ENCODE peak calls at places on chromosomes 1 and 21, in four cellular contexts. One of them, this sample, is unnamed.

GRCh38 chr1:1084028-1084371 is 9.9 kb upstream of the RNF223 start:
- DNase-seq in GM13977: no peak
- DNase-seq in lower lobe of right lung: no peak
- DNase-seq in MV-4-11: no peak
- DNase-seq in this sample: no peak

GRCh38 chr1:31371560-31371959 is 1.3 kb downstream of the FABP3 start:
- DNase-seq in MV-4-11: peak
- DNase-seq in GM13977: no peak
- DNase-seq in lower lobe of right lung: no peak
- DNase-seq in this sample: no peak

GRCh38 chr1:193308438-193308837 is 122.0 kb upstream of the B3GALT2 start:
- DNase-seq in GM13977: no peak
- DNase-seq in MV-4-11: no peak
- DNase-seq in lower lobe of right lung: no peak
- DNase-seq in this sample: no peak

GRCh38 chr21:28758883-28759242 is 233.8 kb downstream of the LTN1 start:
- DNase-seq in GM13977: no peak
- DNase-seq in MV-4-11: no peak
- DNase-seq in lower lobe of right lung: no peak
- DNase-seq in this sample: no peak

GRCh38 chr1:233268389-233269022 is 27.0 kb downstream of the PCNX2 start:
- DNase-seq in MV-4-11: no peak
- DNase-seq in lower lobe of right lung: no peak
- DNase-seq in GM13977: no peak
- DNase-seq in this sample: no peak

GRCh38 chr1:1092890-1093609 is 18.9 kb upstream of the RNF223 start:
- DNase-seq in MV-4-11: no peak
- DNase-seq in GM13977: no peak
- DNase-seq in lower lobe of right lung: peak
- DNase-seq in this sample: no peak

GRCh38 chr1:61491497-61491896 is 233.4 kb downstream of the TM2D1 start:
- DNase-seq in GM13977: no peak
- DNase-seq in lower lobe of right lung: no peak
- DNase-seq in MV-4-11: no peak
- DNase-seq in this sample: no peak

GRCh38 chr1:4976859-4977440 is 322.5 kb downstream of the AJAP1 start:
- DNase-seq in MV-4-11: no peak
- DNase-seq in lower lobe of right lung: no peak
- DNase-seq in GM13977: no peak
- DNase-seq in this sample: no peak

GRCh38 chr1:25562101-25562927 is 18.9 kb downstream of the LDLRAP1 start:
- DNase-seq in lower lobe of right lung: no peak
- DNase-seq in GM13977: peak
- DNase-seq in MV-4-11: peak
- DNase-seq in this sample: no peak

GRCh38 chr1:235675152-235675890 is 25.7 kb upstream of the GNG4 start:
- DNase-seq in MV-4-11: peak
- DNase-seq in GM13977: no peak
- DNase-seq in lower lobe of right lung: no peak
- DNase-seq in this sample: no peak

GRCh38 chr1:231724876-231725647 is 98.5 kb downstream of the DISC1 start:
- DNase-seq in MV-4-11: peak
- DNase-seq in lower lobe of right lung: peak
- DNase-seq in GM13977: peak
- DNase-seq in this sample: no peak

GRCh38 chr1:189775343-189775742 is 702.3 kb downstream of the BRINP3 start:
- DNase-seq in lower lobe of right lung: no peak
- DNase-seq in GM13977: no peak
- DNase-seq in MV-4-11: no peak
- DNase-seq in this sample: no peak

GRCh38 chr1:63693956-63694607 is 79.7 kb upstream of the ROR1 start:
- DNase-seq in lower lobe of right lung: no peak
- DNase-seq in MV-4-11: peak
- DNase-seq in GM13977: peak
- DNase-seq in this sample: no peak

GRCh38 chr1:1364266-1364665 is 5.9 kb upstream of the MXRA8 start:
- DNase-seq in GM13977: no peak
- DNase-seq in MV-4-11: no peak
- DNase-seq in lower lobe of right lung: no peak
- DNase-seq in this sample: no peak

GRCh38 chr1:72109916-72110315 is 172.4 kb downstream of the NEGR1 start:
- DNase-seq in lower lobe of right lung: no peak
- DNase-seq in MV-4-11: peak
- DNase-seq in GM13977: no peak
- DNase-seq in this sample: peak

GRCh38 chr1:109392037-109392787 is 5.5 kb downstream of the SORT1 start:
- DNase-seq in GM13977: no peak
- DNase-seq in MV-4-11: no peak
- DNase-seq in lower lobe of right lung: peak
- DNase-seq in this sample: no peak

GRCh38 chr1:226495716-226496115 is 52.8 kb upstream of the STUM start:
- DNase-seq in MV-4-11: no peak
- DNase-seq in lower lobe of right lung: no peak
- DNase-seq in GM13977: no peak
- DNase-seq in this sample: no peak

GRCh38 chr1:6464514-6464836 is 1.5 kb downstream of the TNFRSF25 start:
- DNase-seq in lower lobe of right lung: no peak
- DNase-seq in MV-4-11: no peak
- DNase-seq in GM13977: no peak
- DNase-seq in this sample: no peak

GRCh38 chr1:145782166-145783099 is 41.5 kb downstream of the RNF115 start:
- DNase-seq in MV-4-11: no peak
- DNase-seq in lower lobe of right lung: no peak
- DNase-seq in GM13977: no peak
- DNase-seq in this sample: no peak

GRCh38 chr1:219317762-219318353 is 144.2 kb downstream of the LYPLAL1 start:
- DNase-seq in lower lobe of right lung: no peak
- DNase-seq in MV-4-11: no peak
- DNase-seq in GM13977: peak
- DNase-seq in this sample: no peak

GRCh38 chr1:47592296-47592975 is 154.6 kb downstream of the FOXD2 start:
- DNase-seq in GM13977: no peak
- DNase-seq in MV-4-11: no peak
- DNase-seq in lower lobe of right lung: no peak
- DNase-seq in this sample: no peak

GRCh38 chr1:174364996-174365760 is 82.6 kb upstream of the GPR52 start:
- DNase-seq in GM13977: no peak
- DNase-seq in lower lobe of right lung: no peak
- DNase-seq in MV-4-11: no peak
- DNase-seq in this sample: no peak

GRCh38 chr21:43956667-43957030 is 55.5 kb upstream of the TRAPPC10 start:
- DNase-seq in GM13977: no peak
- DNase-seq in lower lobe of right lung: no peak
- DNase-seq in MV-4-11: no peak
- DNase-seq in this sample: no peak

GRCh38 chr1:81912383-81912782 is 111.6 kb downstream of the ADGRL2 start:
- DNase-seq in MV-4-11: no peak
- DNase-seq in lower lobe of right lung: no peak
- DNase-seq in GM13977: no peak
- DNase-seq in this sample: no peak

GRCh38 chr1:63624911-63625310 is 31.7 kb downstream of the PGM1 start:
- DNase-seq in GM13977: no peak
- DNase-seq in MV-4-11: no peak
- DNase-seq in lower lobe of right lung: no peak
- DNase-seq in this sample: no peak

GRCh38 chr1:247209306-247209900 is 37.6 kb upstream of the ZNF124 start:
- DNase-seq in GM13977: no peak
- DNase-seq in MV-4-11: no peak
- DNase-seq in lower lobe of right lung: no peak
- DNase-seq in this sample: peak

GRCh38 chr1:205077934-205078311 is 6.3 kb downstream of the TMEM81 start:
- DNase-seq in lower lobe of right lung: no peak
- DNase-seq in GM13977: no peak
- DNase-seq in MV-4-11: no peak
- DNase-seq in this sample: no peak

GRCh38 chr1:214325401-214325800 is 44.4 kb downstream of the SMYD2 start:
- DNase-seq in lower lobe of right lung: no peak
- DNase-seq in GM13977: no peak
- DNase-seq in MV-4-11: no peak
- DNase-seq in this sample: no peak

GRCh38 chr1:43337588-43337987 is at the start of gene MPL:
- DNase-seq in lower lobe of right lung: no peak
- DNase-seq in MV-4-11: no peak
- DNase-seq in GM13977: no peak
- DNase-seq in this sample: no peak

GRCh38 chr1:19179597-19180271 is 30.3 kb downstream of the UBR4 start:
- DNase-seq in GM13977: no peak
- DNase-seq in MV-4-11: peak
- DNase-seq in lower lobe of right lung: no peak
- DNase-seq in this sample: peak

GRCh38 chr1:71908871-71909390 is 373.4 kb downstream of the NEGR1 start:
- DNase-seq in GM13977: no peak
- DNase-seq in lower lobe of right lung: no peak
- DNase-seq in MV-4-11: no peak
- DNase-seq in this sample: no peak

GRCh38 chr21:39842741-39843146 is 24.5 kb upstream of the PCP4 start:
- DNase-seq in MV-4-11: no peak
- DNase-seq in GM13977: no peak
- DNase-seq in lower lobe of right lung: no peak
- DNase-seq in this sample: no peak

GRCh38 chr1:235127774-235128452 is 724 bp downstream of the TOMM20 start:
- DNase-seq in MV-4-11: no peak
- DNase-seq in lower lobe of right lung: no peak
- DNase-seq in GM13977: no peak
- DNase-seq in this sample: no peak

GRCh38 chr1:217354900-217355299 is 276.0 kb downstream of the GPATCH2 start:
- DNase-seq in MV-4-11: no peak
- DNase-seq in lower lobe of right lung: no peak
- DNase-seq in GM13977: no peak
- DNase-seq in this sample: no peak

GRCh38 chr1:206717237-206717989 is 32.7 kb downstream of the MAPKAPK2 start:
- DNase-seq in GM13977: peak
- DNase-seq in MV-4-11: peak
- DNase-seq in lower lobe of right lung: no peak
- DNase-seq in this sample: peak

GRCh38 chr1:112465122-112465521 is 43.6 kb upstream of the WNT2B start:
- DNase-seq in MV-4-11: no peak
- DNase-seq in lower lobe of right lung: no peak
- DNase-seq in GM13977: no peak
- DNase-seq in this sample: no peak

GRCh38 chr1:176384841-176385240 is 78.1 kb upstream of the PAPPA2 start:
- DNase-seq in MV-4-11: no peak
- DNase-seq in GM13977: no peak
- DNase-seq in lower lobe of right lung: no peak
- DNase-seq in this sample: no peak

GRCh38 chr1:9382923-9383491 is 90.3 kb downstream of the SPSB1 start:
- DNase-seq in MV-4-11: no peak
- DNase-seq in lower lobe of right lung: no peak
- DNase-seq in GM13977: no peak
- DNase-seq in this sample: no peak

GRCh38 chr1:27430903-27431653 is 38.7 kb downstream of the GPR3 start:
- DNase-seq in MV-4-11: peak
- DNase-seq in GM13977: no peak
- DNase-seq in lower lobe of right lung: no peak
- DNase-seq in this sample: peak

This sample was measured in GF-D8.